ENCODE peak calls at places on chromosomes 2 and 18, in seven cellular contexts. One of them, this sample, is unnamed.
A peak's percentile ranks its signal among the peaks of the same experiment; 100 is the strongest.

GRCh38 chr2:112881217-112882000 is 29.6 kb upstream of the IL37 start:
- DNase-seq in heart right ventricle: no peak
- DNase-seq in heart left ventricle: no peak
- DNase-seq in endodermal cell: no peak
- DNase-seq in AG04450: peak; percentile 42
- DNase-seq in fibroblast of pulmonary artery: peak; percentile 96
- DNase-seq in HCT116: peak; percentile 16
- DNase-seq in this sample: peak; percentile 87

GRCh38 chr2:16693854-16694253 is 28.2 kb upstream of the CYRIA start:
- DNase-seq in heart right ventricle: no peak
- DNase-seq in heart left ventricle: no peak
- DNase-seq in endodermal cell: no peak
- DNase-seq in AG04450: no peak
- DNase-seq in fibroblast of pulmonary artery: no peak
- DNase-seq in HCT116: no peak
- DNase-seq in this sample: no peak

GRCh38 chr2:203070615-203071547 is 56.2 kb downstream of the NBEAL1 start:
- DNase-seq in heart right ventricle: no peak
- DNase-seq in heart left ventricle: no peak
- DNase-seq in endodermal cell: no peak
- DNase-seq in AG04450: no peak
- DNase-seq in fibroblast of pulmonary artery: no peak
- DNase-seq in HCT116: no peak
- DNase-seq in this sample: no peak

GRCh38 chr2:242053921-242054320 is 184.4 kb downstream of the RTP5 start:
- DNase-seq in heart right ventricle: no peak
- DNase-seq in heart left ventricle: no peak
- DNase-seq in endodermal cell: no peak
- DNase-seq in AG04450: no peak
- DNase-seq in fibroblast of pulmonary artery: no peak
- DNase-seq in HCT116: no peak
- DNase-seq in this sample: no peak

GRCh38 chr2:235468978-235469694 is 24.7 kb upstream of the AGAP1 start:
- DNase-seq in heart right ventricle: no peak
- DNase-seq in heart left ventricle: peak; percentile 17
- DNase-seq in endodermal cell: peak; percentile 53
- DNase-seq in AG04450: peak; percentile 67
- DNase-seq in fibroblast of pulmonary artery: peak; percentile 80
- DNase-seq in HCT116: peak; percentile 67
- DNase-seq in this sample: peak; percentile 64

GRCh38 chr18:78986018-78986481 is 6.4 kb downstream of the SALL3 start:
- DNase-seq in heart right ventricle: no peak
- DNase-seq in heart left ventricle: no peak
- DNase-seq in endodermal cell: peak; percentile 79
- DNase-seq in AG04450: no peak
- DNase-seq in fibroblast of pulmonary artery: peak; percentile 42
- DNase-seq in HCT116: peak; percentile 10
- DNase-seq in this sample: no peak

GRCh38 chr2:29011650-29012060 is 30.6 kb downstream of the TOGARAM2 start:
- DNase-seq in heart right ventricle: peak; percentile 84
- DNase-seq in heart left ventricle: peak; percentile 76
- DNase-seq in endodermal cell: peak; percentile 64
- DNase-seq in AG04450: no peak
- DNase-seq in fibroblast of pulmonary artery: peak; percentile 28
- DNase-seq in HCT116: no peak
- DNase-seq in this sample: no peak

GRCh38 chr2:201810592-201810991 is 4.3 kb downstream of the CDK15 start:
- DNase-seq in heart right ventricle: no peak
- DNase-seq in heart left ventricle: no peak
- DNase-seq in endodermal cell: no peak
- DNase-seq in AG04450: no peak
- DNase-seq in fibroblast of pulmonary artery: no peak
- DNase-seq in HCT116: no peak
- DNase-seq in this sample: no peak

GRCh38 chr2:113085542-113085941 is 17.8 kb downstream of the IL1F10 start:
- DNase-seq in heart right ventricle: no peak
- DNase-seq in heart left ventricle: no peak
- DNase-seq in endodermal cell: no peak
- DNase-seq in AG04450: no peak
- DNase-seq in fibroblast of pulmonary artery: no peak
- DNase-seq in HCT116: no peak
- DNase-seq in this sample: no peak

GRCh38 chr2:3505771-3506170 is 13.6 kb downstream of the ADI1 start:
- DNase-seq in heart right ventricle: no peak
- DNase-seq in heart left ventricle: no peak
- DNase-seq in endodermal cell: peak; percentile 47
- DNase-seq in AG04450: no peak
- DNase-seq in fibroblast of pulmonary artery: no peak
- DNase-seq in HCT116: no peak
- DNase-seq in this sample: no peak

GRCh38 chr18:55229682-55230081 is 270.4 kb upstream of the CCDC68 start:
- DNase-seq in heart right ventricle: no peak
- DNase-seq in heart left ventricle: no peak
- DNase-seq in endodermal cell: no peak
- DNase-seq in AG04450: no peak
- DNase-seq in fibroblast of pulmonary artery: no peak
- DNase-seq in HCT116: no peak
- DNase-seq in this sample: no peak

GRCh38 chr2:127027715-127028114 is 79.2 kb downstream of the BIN1 start:
- DNase-seq in heart right ventricle: no peak
- DNase-seq in heart left ventricle: no peak
- DNase-seq in endodermal cell: no peak
- DNase-seq in AG04450: no peak
- DNase-seq in fibroblast of pulmonary artery: no peak
- DNase-seq in HCT116: no peak
- DNase-seq in this sample: no peak

GRCh38 chr18:32771871-32772499 is 838 bp downstream of the KLHL14 start:
- DNase-seq in heart right ventricle: peak; percentile 27
- DNase-seq in heart left ventricle: no peak
- DNase-seq in endodermal cell: peak; percentile 83
- DNase-seq in AG04450: no peak
- DNase-seq in fibroblast of pulmonary artery: no peak
- DNase-seq in HCT116: no peak
- DNase-seq in this sample: no peak

GRCh38 chr2:237626813-237627451 is 455 bp upstream of the LRRFIP1 start:
- DNase-seq in heart right ventricle: no peak
- DNase-seq in heart left ventricle: no peak
- DNase-seq in endodermal cell: peak; percentile 74
- DNase-seq in AG04450: no peak
- DNase-seq in fibroblast of pulmonary artery: no peak
- DNase-seq in HCT116: no peak
- DNase-seq in this sample: no peak

GRCh38 chr2:155689791-155690190 is 642.7 kb downstream of the NR4A2 start:
- DNase-seq in heart right ventricle: no peak
- DNase-seq in heart left ventricle: no peak
- DNase-seq in endodermal cell: no peak
- DNase-seq in AG04450: no peak
- DNase-seq in fibroblast of pulmonary artery: peak; percentile 0
- DNase-seq in HCT116: no peak
- DNase-seq in this sample: no peak

GRCh38 chr2:232485333-232485756 is 2.3 kb downstream of the ECEL1 start:
- DNase-seq in heart right ventricle: no peak
- DNase-seq in heart left ventricle: no peak
- DNase-seq in endodermal cell: no peak
- DNase-seq in AG04450: no peak
- DNase-seq in fibroblast of pulmonary artery: no peak
- DNase-seq in HCT116: no peak
- DNase-seq in this sample: no peak

GRCh38 chr2:177474301-177474700 is 81.7 kb downstream of the AGPS start:
- DNase-seq in heart right ventricle: no peak
- DNase-seq in heart left ventricle: no peak
- DNase-seq in endodermal cell: no peak
- DNase-seq in AG04450: no peak
- DNase-seq in fibroblast of pulmonary artery: no peak
- DNase-seq in HCT116: no peak
- DNase-seq in this sample: no peak

DNA sequence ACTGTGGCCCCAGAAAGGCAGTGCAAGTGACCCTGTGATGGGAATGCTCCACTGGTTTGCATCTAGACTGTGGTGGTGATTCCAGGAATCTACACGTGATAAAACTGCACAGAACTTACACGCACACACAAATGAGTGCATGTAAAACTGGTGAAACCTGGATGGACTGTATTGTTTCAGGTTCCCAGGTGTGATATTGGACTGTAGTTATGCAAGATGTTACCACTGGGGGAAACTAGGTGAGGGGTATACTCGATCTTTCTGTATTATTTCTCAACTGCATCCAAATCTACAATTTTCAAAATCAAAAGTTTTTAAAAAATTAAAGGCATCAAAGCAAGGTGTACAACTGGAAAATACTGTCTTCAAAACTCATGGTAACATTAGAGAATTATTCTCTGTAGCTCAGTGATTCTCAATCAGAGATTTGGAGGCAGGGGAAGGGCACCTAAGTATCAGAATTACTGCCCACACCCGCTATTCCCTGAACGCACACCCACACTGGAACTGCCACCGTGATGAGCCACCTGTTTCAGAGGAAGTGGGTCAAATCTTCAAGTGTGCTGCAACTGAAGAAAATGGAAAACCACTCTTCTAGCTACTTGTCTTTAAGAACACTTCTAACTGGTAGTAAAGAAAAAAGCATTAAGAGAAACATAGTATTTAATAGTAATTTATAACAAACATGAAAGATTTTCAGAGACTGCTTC is 26.7 kb downstream of the PTPN2 start:
- DNase-seq in heart right ventricle: no peak
- DNase-seq in heart left ventricle: no peak
- DNase-seq in endodermal cell: no peak
- DNase-seq in AG04450: no peak
- DNase-seq in fibroblast of pulmonary artery: no peak
- DNase-seq in HCT116: no peak
- DNase-seq in this sample: no peak
- TF ChIP-seq CTCF in heart right ventricle: no peak
- TF ChIP-seq CTCF in heart left ventricle: no peak
- TF ChIP-seq CTCF in endodermal cell: no peak
- TF ChIP-seq CTCF in AG04450: no peak
- TF ChIP-seq CTCF in fibroblast of pulmonary artery: no peak
- TF ChIP-seq CTCF in HCT116: no peak
- TF ChIP-seq CTCF in this sample: no peak

GRCh38 chr18:74183110-74183509 is 34.8 kb downstream of the TIMM21 start:
- DNase-seq in heart right ventricle: no peak
- DNase-seq in heart left ventricle: no peak
- DNase-seq in endodermal cell: no peak
- DNase-seq in AG04450: no peak
- DNase-seq in fibroblast of pulmonary artery: no peak
- DNase-seq in HCT116: no peak
- DNase-seq in this sample: no peak

GRCh38 chr18:74185860-74186259 is 37.5 kb downstream of the TIMM21 start:
- DNase-seq in heart right ventricle: no peak
- DNase-seq in heart left ventricle: no peak
- DNase-seq in endodermal cell: no peak
- DNase-seq in AG04450: no peak
- DNase-seq in fibroblast of pulmonary artery: no peak
- DNase-seq in HCT116: no peak
- DNase-seq in this sample: no peak

GRCh38 chr18:74179623-74180199 is 31.4 kb downstream of the TIMM21 start:
- DNase-seq in heart right ventricle: no peak
- DNase-seq in heart left ventricle: no peak
- DNase-seq in endodermal cell: no peak
- DNase-seq in AG04450: no peak
- DNase-seq in fibroblast of pulmonary artery: no peak
- DNase-seq in HCT116: no peak
- DNase-seq in this sample: no peak

GRCh38 chr18:74184875-74185274 is 36.6 kb downstream of the TIMM21 start:
- DNase-seq in heart right ventricle: no peak
- DNase-seq in heart left ventricle: no peak
- DNase-seq in endodermal cell: no peak
- DNase-seq in AG04450: no peak
- DNase-seq in fibroblast of pulmonary artery: no peak
- DNase-seq in HCT116: no peak
- DNase-seq in this sample: no peak

DNA sequence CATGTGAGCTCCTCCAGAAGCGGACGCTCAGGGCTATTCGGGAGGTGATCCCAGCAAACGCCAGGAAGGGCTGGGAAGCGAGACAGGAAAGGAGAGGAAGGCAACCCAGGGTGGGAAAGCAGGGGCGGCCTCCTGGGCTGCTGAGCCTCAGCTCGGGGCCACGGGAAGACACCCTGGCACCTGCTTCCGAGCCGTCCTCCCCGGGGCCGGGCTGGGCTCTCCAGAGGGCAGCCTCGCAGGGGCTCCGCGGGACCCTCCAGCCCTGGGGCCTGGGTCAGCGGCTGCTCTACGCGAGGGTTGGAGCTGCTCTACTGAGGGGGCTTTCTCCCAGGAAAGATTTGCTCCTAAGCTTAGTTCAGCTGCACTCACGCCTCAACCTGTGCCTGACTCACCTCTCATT is 34.0 kb downstream of the TIMM21 start:
- DNase-seq in heart right ventricle: no peak
- DNase-seq in heart left ventricle: no peak
- DNase-seq in endodermal cell: no peak
- DNase-seq in AG04450: no peak
- DNase-seq in fibroblast of pulmonary artery: no peak
- DNase-seq in HCT116: no peak
- DNase-seq in this sample: no peak
- H3K4me3 ChIP-seq in heart right ventricle: no peak overlapping the region
- H3K4me3 ChIP-seq in heart left ventricle: no peak overlapping the region
- H3K4me3 ChIP-seq in endodermal cell: no peak overlapping the region
- H3K4me3 ChIP-seq in AG04450: no peak overlapping the region
- H3K4me3 ChIP-seq in fibroblast of pulmonary artery: no peak overlapping the region
- H3K4me3 ChIP-seq in HCT116: no peak overlapping the region
- H3K4me3 ChIP-seq in this sample: no peak overlapping the region

DNA sequence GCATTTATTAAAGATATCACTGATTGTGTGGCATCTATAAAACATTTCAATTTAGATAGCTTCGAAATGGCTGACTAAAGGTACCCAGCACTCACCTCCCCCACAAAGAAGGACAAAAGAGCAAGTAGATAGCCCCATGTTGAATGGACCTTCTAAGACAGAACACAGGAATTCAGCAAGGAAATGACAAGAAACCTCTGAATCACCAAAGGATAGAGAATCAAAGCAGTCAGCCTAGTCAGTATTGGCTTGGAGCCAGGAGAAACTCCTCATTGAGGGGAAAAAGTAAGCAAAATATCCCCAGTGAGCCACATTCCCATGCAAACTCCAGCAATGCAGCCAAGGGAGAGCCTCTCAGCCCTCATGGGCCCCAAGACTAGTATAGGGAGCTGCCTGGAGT is 113.7 kb downstream of the BARD1 start:
- DNase-seq in heart right ventricle: no peak
- DNase-seq in heart left ventricle: no peak
- DNase-seq in endodermal cell: no peak
- DNase-seq in AG04450: no peak
- DNase-seq in fibroblast of pulmonary artery: peak; percentile 44
- DNase-seq in HCT116: no peak
- DNase-seq in this sample: no peak
- TF ChIP-seq CTCF in heart right ventricle: no peak
- TF ChIP-seq CTCF in heart left ventricle: no peak
- TF ChIP-seq CTCF in endodermal cell: no peak
- TF ChIP-seq CTCF in AG04450: no peak
- TF ChIP-seq CTCF in fibroblast of pulmonary artery: no peak
- TF ChIP-seq CTCF in HCT116: no peak
- TF ChIP-seq CTCF in this sample: no peak

DNA sequence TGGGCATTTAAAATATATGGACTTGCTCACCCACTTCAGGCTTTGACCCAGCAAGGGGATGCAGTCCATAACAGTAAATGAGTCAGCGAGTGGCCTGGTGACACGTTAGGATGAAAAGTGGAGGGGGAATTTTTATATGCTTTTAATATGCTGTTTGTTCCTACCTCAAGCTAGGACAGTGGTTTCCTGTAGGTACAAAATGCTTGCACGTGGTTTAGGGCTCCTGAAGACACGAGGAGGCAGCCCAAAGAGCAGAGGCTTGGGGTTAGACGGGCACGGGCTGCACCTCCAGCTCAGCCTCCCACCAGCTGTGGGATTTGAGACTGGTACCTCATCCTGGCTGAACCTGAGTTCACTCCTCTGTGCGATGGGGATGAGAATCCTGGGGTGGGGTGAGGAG is 306.2 kb upstream of the CXCR4 start:
- DNase-seq in heart right ventricle: no peak
- DNase-seq in heart left ventricle: no peak
- DNase-seq in endodermal cell: no peak
- DNase-seq in AG04450: no peak
- DNase-seq in fibroblast of pulmonary artery: no peak
- DNase-seq in HCT116: no peak
- DNase-seq in this sample: no peak
- H3K4me3 ChIP-seq in heart right ventricle: no peak overlapping the region
- H3K4me3 ChIP-seq in heart left ventricle: no peak overlapping the region
- H3K4me3 ChIP-seq in endodermal cell: no peak overlapping the region
- H3K4me3 ChIP-seq in AG04450: no peak overlapping the region
- H3K4me3 ChIP-seq in fibroblast of pulmonary artery: no peak overlapping the region
- H3K4me3 ChIP-seq in HCT116: peak overlapping the region; percentile 48
- H3K4me3 ChIP-seq in this sample: no peak overlapping the region

This sample was measured in HFF-Myc.